ENCODE peak calls at places on chromosomes 4 and X, in five cellular contexts. One of them, this sample, is unnamed.
A peak's percentile ranks its signal among the peaks of the same experiment; 100 is the strongest.

GRCh38 chrX:13646154-13646549 is 6.8 kb upstream of the TCEANC start:
- DNase-seq in sigmoid colon: peak; percentile 73
- DNase-seq in stomach: peak; percentile 71
- DNase-seq in transverse colon: peak; percentile 66
- DNase-seq in tibial nerve: peak; percentile 33
- DNase-seq in this sample: peak; percentile 40

GRCh38 chr4:137129471-137130244 is 402.6 kb downstream of the PCDH18 start:
- DNase-seq in stomach: no peak
- DNase-seq in sigmoid colon: no peak
- DNase-seq in tibial nerve: no peak
- DNase-seq in transverse colon: no peak
- DNase-seq in this sample: no peak

GRCh38 chr4:112196446-112196845 is 35.1 kb upstream of the AP1AR start:
- DNase-seq in sigmoid colon: no peak
- DNase-seq in tibial nerve: no peak
- DNase-seq in stomach: no peak
- DNase-seq in transverse colon: no peak
- DNase-seq in this sample: no peak

GRCh38 chrX:2898861-2899512 is 30.2 kb downstream of the ARSD start:
- DNase-seq in tibial nerve: no peak
- DNase-seq in sigmoid colon: peak; percentile 36
- DNase-seq in transverse colon: peak; percentile 58
- DNase-seq in stomach: peak; percentile 68
- DNase-seq in this sample: no peak

GRCh38 chr4:1368421-1369090 is 21.5 kb downstream of the UVSSA start:
- DNase-seq in transverse colon: no peak
- DNase-seq in stomach: no peak
- DNase-seq in sigmoid colon: peak; percentile 54
- DNase-seq in tibial nerve: no peak
- DNase-seq in this sample: no peak

GRCh38 chrX:16479206-16479869 is 170.6 kb upstream of the S100G start:
- DNase-seq in stomach: no peak
- DNase-seq in sigmoid colon: no peak
- DNase-seq in tibial nerve: no peak
- DNase-seq in transverse colon: no peak
- DNase-seq in this sample: no peak

GRCh38 chr4:15003891-15004700 is 1.8 kb downstream of the CPEB2 start:
- DNase-seq in transverse colon: peak; percentile 45
- DNase-seq in stomach: peak; percentile 49
- DNase-seq in sigmoid colon: peak; percentile 72
- DNase-seq in tibial nerve: peak; percentile 27
- DNase-seq in this sample: peak; percentile 65

GRCh38 chrX:65720580-65720979 is 53.1 kb downstream of the MSN start:
- DNase-seq in stomach: no peak
- DNase-seq in tibial nerve: no peak
- DNase-seq in transverse colon: no peak
- DNase-seq in sigmoid colon: no peak
- DNase-seq in this sample: no peak

GRCh38 chr4:168440442-168441264 is 39.6 kb downstream of the DDX60L start:
- DNase-seq in stomach: no peak
- DNase-seq in tibial nerve: no peak
- DNase-seq in transverse colon: no peak
- DNase-seq in sigmoid colon: no peak
- DNase-seq in this sample: no peak

GRCh38 chr4:41050116-41050515 is 164.2 kb downstream of the APBB2 start:
- DNase-seq in sigmoid colon: no peak
- DNase-seq in transverse colon: no peak
- DNase-seq in tibial nerve: no peak
- DNase-seq in stomach: no peak
- DNase-seq in this sample: no peak

GRCh38 chrX:39519213-39519544 is 578.6 kb downstream of the BCOR start:
- DNase-seq in tibial nerve: no peak
- DNase-seq in sigmoid colon: no peak
- DNase-seq in transverse colon: no peak
- DNase-seq in stomach: peak; percentile 31
- DNase-seq in this sample: no peak

GRCh38 chr4:31803511-31804195 is 1083.5 kb downstream of the PCDH7 start:
- DNase-seq in transverse colon: no peak
- DNase-seq in sigmoid colon: no peak
- DNase-seq in tibial nerve: no peak
- DNase-seq in stomach: no peak
- DNase-seq in this sample: no peak

GRCh38 chr4:186676531-186677158 is 47.0 kb downstream of the FAT1 start:
- DNase-seq in sigmoid colon: no peak
- DNase-seq in stomach: no peak
- DNase-seq in tibial nerve: no peak
- DNase-seq in transverse colon: no peak
- DNase-seq in this sample: no peak

GRCh38 chr4:139900964-139901376 is 235.4 kb downstream of the MGST2 start:
- DNase-seq in stomach: no peak
- DNase-seq in sigmoid colon: no peak
- DNase-seq in tibial nerve: no peak
- DNase-seq in transverse colon: no peak
- DNase-seq in this sample: no peak

GRCh38 chrX:44903107-44903506 is 30.1 kb downstream of the KDM6A start:
- DNase-seq in sigmoid colon: no peak
- DNase-seq in transverse colon: no peak
- DNase-seq in tibial nerve: no peak
- DNase-seq in stomach: no peak
- DNase-seq in this sample: no peak

DNA sequence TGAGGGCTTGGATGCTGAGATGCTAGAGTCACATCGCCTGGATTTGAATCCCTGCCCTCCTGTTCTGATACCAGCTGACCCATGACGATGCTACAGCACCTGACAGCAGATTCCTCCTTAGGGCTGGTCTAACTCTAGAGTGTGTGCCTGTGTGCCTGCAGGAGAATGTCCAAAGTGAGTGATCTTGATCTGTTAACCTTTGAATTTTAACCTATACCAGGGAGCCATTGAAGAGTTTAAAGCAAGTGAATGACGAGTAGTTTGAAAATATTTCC is 102.6 kb downstream of the PTTG2 start:
- DNase-seq in sigmoid colon: no peak
- DNase-seq in transverse colon: no peak
- DNase-seq in stomach: no peak
- DNase-seq in tibial nerve: no peak
- DNase-seq in this sample: no peak
- H3K27ac ChIP-seq in sigmoid colon: peak overlapping the region; percentile 73
- H3K27ac ChIP-seq in transverse colon: peak overlapping the region; percentile 72
- H3K27ac ChIP-seq in stomach: peak overlapping the region; percentile 66
- H3K27ac ChIP-seq in tibial nerve: peak overlapping the region; percentile 74
- H3K27ac ChIP-seq in this sample: peak overlapping the region; percentile 24

GRCh38 chrX:7891928-7892327 is 35.3 kb downstream of the PNPLA4 start:
- DNase-seq in transverse colon: no peak
- DNase-seq in sigmoid colon: no peak
- DNase-seq in tibial nerve: no peak
- DNase-seq in stomach: no peak
- DNase-seq in this sample: peak; percentile 11

GRCh38 chrX:7889138-7889537 is 38.1 kb downstream of the PNPLA4 start:
- DNase-seq in tibial nerve: no peak
- DNase-seq in transverse colon: no peak
- DNase-seq in sigmoid colon: no peak
- DNase-seq in stomach: no peak
- DNase-seq in this sample: no peak

DNA sequence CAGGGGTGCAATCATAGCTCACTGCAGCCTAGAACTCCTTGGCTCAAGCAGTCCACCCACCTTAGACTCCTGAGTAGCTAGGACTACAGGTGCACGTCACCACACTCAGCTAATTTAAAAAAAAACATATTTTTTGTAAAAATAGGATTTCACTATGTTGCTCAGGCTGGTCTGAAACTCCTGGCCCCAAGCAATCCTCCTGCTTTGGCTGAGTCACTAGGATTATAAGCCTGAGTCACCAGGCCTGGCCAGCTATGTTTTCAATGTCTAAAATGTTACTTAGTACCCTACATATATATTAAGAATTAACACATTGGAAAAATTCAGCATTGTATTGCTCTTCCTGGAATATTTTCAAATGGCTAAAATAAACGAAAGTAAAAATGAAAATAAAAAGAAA is 37.5 kb downstream of the PNPLA4 start:
- DNase-seq in stomach: no peak
- DNase-seq in transverse colon: no peak
- DNase-seq in sigmoid colon: no peak
- DNase-seq in tibial nerve: no peak
- DNase-seq in this sample: no peak
- TF ChIP-seq EP300 in stomach: no peak
- TF ChIP-seq EP300 in transverse colon: no peak
- TF ChIP-seq EP300 in sigmoid colon: no peak
- TF ChIP-seq EP300 in tibial nerve: no peak
- TF ChIP-seq EP300 in this sample: no peak

DNA sequence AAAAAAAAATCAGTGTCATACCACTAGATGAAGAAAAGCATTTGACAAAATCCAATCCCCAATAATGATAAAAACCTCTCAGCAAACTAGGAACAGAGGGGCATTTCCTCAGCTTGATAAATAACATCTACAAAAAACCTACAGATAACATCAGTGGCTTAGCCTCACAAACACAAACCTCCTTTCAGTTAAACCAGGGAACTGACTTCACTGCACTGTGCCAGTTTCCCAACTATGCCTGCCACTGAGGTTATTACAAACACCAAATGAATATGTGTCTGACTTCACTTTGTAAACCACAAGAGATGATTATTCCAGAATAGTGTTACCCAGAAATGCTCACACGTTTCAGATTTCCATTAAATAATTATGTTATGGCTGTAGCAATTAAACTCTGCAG is 15.3 kb downstream of the MTMR8 start:
- DNase-seq in transverse colon: no peak
- DNase-seq in tibial nerve: no peak
- DNase-seq in sigmoid colon: no peak
- DNase-seq in stomach: no peak
- DNase-seq in this sample: no peak
- H3K9me3 ChIP-seq in transverse colon: no peaks in the 10 kb centered on the region
- H3K9me3 ChIP-seq in tibial nerve: peaks cover 3% of the 10 kb centered on the region
- H3K9me3 ChIP-seq in sigmoid colon: no peaks in the 10 kb centered on the region
- H3K9me3 ChIP-seq in stomach: peaks cover 36% of the 10 kb centered on the region
- H3K9me3 ChIP-seq in this sample: no peaks in the 10 kb centered on the region

DNA sequence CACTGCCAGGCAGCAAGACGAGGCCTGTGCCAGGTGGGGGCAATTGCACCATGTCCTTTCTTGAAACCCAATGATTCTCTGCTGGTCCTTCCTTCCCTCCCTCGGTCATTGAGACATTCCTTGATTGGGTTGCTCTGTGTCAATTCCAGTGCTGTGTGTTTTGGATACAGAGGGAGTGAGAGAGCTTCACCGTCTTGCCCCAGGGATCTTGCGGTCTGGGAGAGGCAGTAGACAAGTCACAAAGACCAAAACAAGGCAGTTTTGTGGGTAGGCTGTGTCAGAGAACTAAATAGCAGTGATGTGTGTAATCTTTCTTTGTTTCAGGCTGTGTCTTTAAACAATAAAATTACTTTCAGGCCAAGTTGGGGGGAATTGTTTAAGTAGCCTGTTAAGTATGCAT is 38.8 kb upstream of the TADA2B start:
- DNase-seq in sigmoid colon: peak; percentile 28
- DNase-seq in tibial nerve: no peak
- DNase-seq in stomach: no peak
- DNase-seq in transverse colon: no peak
- DNase-seq in this sample: no peak
- H3K27ac ChIP-seq in sigmoid colon: no peak overlapping the region
- H3K27ac ChIP-seq in tibial nerve: no peak overlapping the region
- H3K27ac ChIP-seq in stomach: no peak overlapping the region
- H3K27ac ChIP-seq in transverse colon: no peak overlapping the region
- H3K27ac ChIP-seq in this sample: no peak overlapping the region

GRCh38 chr4:82373816-82374740 is at the start of gene HNRNPD:
- DNase-seq in sigmoid colon: peak; percentile 100
- DNase-seq in tibial nerve: peak; percentile 94
- DNase-seq in transverse colon: peak; percentile 98
- DNase-seq in stomach: peak; percentile 97
- DNase-seq in this sample: peak; percentile 97
- TF ChIP-seq EP300 in sigmoid colon: peak; percentile 21
- TF ChIP-seq EP300 in tibial nerve: peak; percentile 97
- TF ChIP-seq EP300 in transverse colon: peak; percentile 44
- TF ChIP-seq EP300 in stomach: no peak
- TF ChIP-seq EP300 in this sample: no peak

GRCh38 chrX:63466690-63467089 is 115.6 kb upstream of the SPIN4 start:
- DNase-seq in sigmoid colon: no peak
- DNase-seq in tibial nerve: no peak
- DNase-seq in stomach: no peak
- DNase-seq in transverse colon: no peak
- DNase-seq in this sample: no peak

GRCh38 chrX:63475200-63475599 is 124.1 kb upstream of the SPIN4 start:
- DNase-seq in stomach: no peak
- DNase-seq in tibial nerve: no peak
- DNase-seq in transverse colon: no peak
- DNase-seq in sigmoid colon: no peak
- DNase-seq in this sample: no peak

GRCh38 chrX:63470506-63470905 is 119.4 kb upstream of the SPIN4 start:
- DNase-seq in stomach: no peak
- DNase-seq in sigmoid colon: no peak
- DNase-seq in tibial nerve: no peak
- DNase-seq in transverse colon: no peak
- DNase-seq in this sample: no peak

DNA sequence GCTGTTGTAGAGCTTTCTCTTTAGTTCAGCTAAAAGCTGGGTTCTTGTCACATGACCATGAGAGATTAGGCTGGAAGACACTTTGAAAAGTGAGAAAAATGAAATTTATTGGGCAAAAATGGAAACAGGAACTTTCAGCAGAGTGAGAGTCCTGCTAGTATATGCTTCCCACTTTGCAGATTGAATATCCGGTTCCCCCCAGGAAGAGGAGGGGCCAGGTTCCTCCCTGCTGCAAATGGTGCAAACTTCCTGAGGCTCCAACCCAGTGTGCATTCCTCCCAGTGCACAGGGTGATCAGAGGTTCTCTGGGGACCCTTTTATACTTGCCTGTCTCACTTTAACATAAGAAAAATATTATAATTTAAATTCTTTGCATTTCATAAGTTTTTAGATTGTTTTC is 119.9 kb upstream of the SPIN4 start:
- DNase-seq in tibial nerve: no peak
- DNase-seq in transverse colon: no peak
- DNase-seq in sigmoid colon: no peak
- DNase-seq in stomach: no peak
- DNase-seq in this sample: no peak
- H3K9me3 ChIP-seq in tibial nerve: peaks cover 51% of the 10 kb centered on the region
- H3K9me3 ChIP-seq in transverse colon: no peaks in the 10 kb centered on the region
- H3K9me3 ChIP-seq in sigmoid colon: peaks cover 4% of the 10 kb centered on the region
- H3K9me3 ChIP-seq in stomach: peaks cover 37% of the 10 kb centered on the region
- H3K9me3 ChIP-seq in this sample: peaks cover 10% of the 10 kb centered on the region

DNA sequence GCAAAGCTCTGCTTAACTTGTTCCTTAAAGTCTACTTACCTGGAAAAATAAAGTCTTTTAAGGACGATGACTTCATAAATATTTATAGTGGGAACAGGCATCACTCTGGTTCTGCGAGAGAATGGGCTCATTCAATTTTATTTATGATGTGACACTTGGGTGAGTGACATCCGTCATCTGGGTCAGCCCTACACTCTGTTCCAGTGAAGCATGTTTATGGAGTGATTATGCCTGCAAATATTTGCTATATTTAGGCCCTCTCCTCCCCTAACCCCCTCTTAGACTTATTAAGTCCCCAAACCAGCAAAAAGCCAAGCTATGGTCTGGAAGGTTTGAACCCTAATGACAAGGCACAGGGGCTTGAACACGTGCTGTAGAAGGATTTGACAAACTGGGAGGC is 55.8 kb downstream of the C4orf51 start:
- DNase-seq in tibial nerve: no peak
- DNase-seq in transverse colon: no peak
- DNase-seq in stomach: no peak
- DNase-seq in sigmoid colon: no peak
- DNase-seq in this sample: no peak
- H3K27ac ChIP-seq in tibial nerve: peak overlapping the region; percentile 30
- H3K27ac ChIP-seq in transverse colon: peak overlapping the region; percentile 96
- H3K27ac ChIP-seq in stomach: peak overlapping the region; percentile 93
- H3K27ac ChIP-seq in sigmoid colon: peak overlapping the region; percentile 96
- H3K27ac ChIP-seq in this sample: no peak overlapping the region

This sample was measured in ovary.